ENCODE peak calls at places on chromosomes 12 and 14, in seven cellular contexts. K is K562, D is epithelial cell of esophagus, W is dorsolateral prefrontal cortex, L is uterus, E is activated B cell treated with CpG ODN at 0.5 μM for 24 hours, X is left lung. Y is an unnamed sample.

GRCh38 chr12:106192659-106193403 is 54.1 kb upstream of the NUAK1 start:
- DNase-seq in K (no peak), E (no peak), W (no peak), L (peak; percentile 28), D (no peak), X (no peak), Y (no peak)

GRCh38 chr14:91019673-91020072 is 40.8 kb downstream of the RPS6KA5 start:
- DNase-seq in E (no peak), K (no peak), X (no peak), W (no peak), L (no peak), D (peak; percentile 29), Y (no peak)

GRCh38 chr14:85531141-85531593 is 1.2 kb downstream of the FLRT2 start:
- DNase-seq in E (no peak), L (peak; percentile 32), W (no peak), D (peak; percentile 73), K (no peak), X (peak; percentile 72), Y (peak; percentile 85)

GRCh38 chr12:89863332-89863938 is 154.8 kb upstream of the ATP2B1 start:
- DNase-seq in L (no peak), E (no peak), X (no peak), D (no peak), K (no peak), W (peak; percentile 12), Y (no peak)

GRCh38 chr12:50325890-50326391 is 42.6 kb upstream of the LIMA1 start:
- DNase-seq in L (no peak), W (no peak), X (no peak), D (peak; percentile 30), E (no peak), K (no peak), Y (peak; percentile 67)

GRCh38 chr12:56932867-56933266 is 1.3 kb downstream of the SDR9C7 start:
- DNase-seq in D (peak; percentile 92), X (no peak), E (no peak), L (no peak), K (peak; percentile 40), W (no peak), Y (no peak)

GRCh38 chr14:66645716-66646115 is 137.8 kb downstream of the GPHN start:
- DNase-seq in L (no peak), D (peak; percentile 13), E (no peak), X (no peak), W (no peak), K (no peak), Y (no peak)

GRCh38 chr14:49770212-49770817 is 2.4 kb downstream of the KLHDC2 start:
- DNase-seq in K (peak; percentile 19), X (no peak), E (no peak), L (no peak), D (peak; percentile 5), W (no peak), Y (peak; percentile 18)

GRCh38 chr14:29548948-29549370 is 378.7 kb downstream of the PRKD1 start:
- DNase-seq in K (peak; percentile 59), X (no peak), D (peak; percentile 66), W (no peak), L (no peak), E (no peak), Y (peak; percentile 64)

GRCh38 chr12:25689996-25690501 is 137.0 kb upstream of the LMNTD1 start:
- DNase-seq in X (peak; percentile 72), K (no peak), E (no peak), W (no peak), L (no peak), D (peak; percentile 53), Y (peak; percentile 82)

GRCh38 chr12:22543246-22544037 is 900 bp downstream of the C2CD5 start:
- DNase-seq in D (peak; percentile 55), X (peak; percentile 89), W (peak; percentile 60), K (peak; percentile 68), L (peak; percentile 39), E (peak; percentile 49), Y (peak; percentile 35)

GRCh38 chr14:58587271-58587670 is 50.5 kb upstream of the DACT1 start:
- DNase-seq in D (no peak), W (no peak), L (no peak), E (no peak), K (no peak), X (no peak), Y (no peak)

GRCh38 chr14:102785598-102785963 is 8.3 kb downstream of the TRAF3 start:
- DNase-seq in L (no peak), X (no peak), E (no peak), K (no peak), D (no peak), W (no peak), Y (no peak)
- TF ChIP-seq CTCF in L (no peak), X (no peak), E (no peak), K (no peak), D (no peak), W (no peak), Y (no peak)

DNA sequence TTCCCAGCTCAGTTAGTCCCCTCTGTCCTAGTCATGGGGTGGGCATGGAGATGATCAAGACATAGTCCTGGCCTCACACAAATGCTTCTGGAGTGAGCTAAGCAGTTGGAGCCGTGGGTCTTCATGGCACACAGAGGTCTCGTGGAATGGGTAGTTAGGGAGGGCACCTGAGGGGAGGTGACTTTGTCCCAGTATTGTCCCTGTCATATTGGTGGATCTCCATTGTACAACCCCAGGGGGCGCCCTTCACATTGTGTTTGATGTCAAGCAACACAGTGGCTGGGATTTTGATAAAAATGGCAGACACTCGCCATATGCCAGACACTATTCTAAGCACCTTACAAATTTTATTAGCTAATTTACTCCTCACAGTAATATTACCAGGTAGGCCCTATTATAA is 175.4 kb upstream of the LHX5 start:
- DNase-seq in W (peak; percentile 44), L (no peak), E (no peak), X (no peak), D (no peak), K (peak; percentile 71), Y (peak; percentile 4)
- TF ChIP-seq CTCF in W (peak; percentile 25), L (no peak), E (no peak), X (no peak), D (no peak), K (peak; percentile 64), Y (no peak)

GRCh38 chr12:92096346-92097136 is 49.1 kb downstream of the BTG1 start:
- DNase-seq in K (no peak), E (no peak), W (no peak), X (no peak), D (no peak), L (no peak), Y (no peak)

GRCh38 chr12:92088802-92089201 is 56.8 kb downstream of the BTG1 start:
- DNase-seq in W (peak; percentile 57), K (no peak), L (no peak), E (no peak), D (no peak), X (no peak), Y (no peak)

GRCh38 chr12:92089559-92089958 is 56.1 kb downstream of the BTG1 start:
- DNase-seq in W (no peak), E (no peak), X (no peak), K (no peak), L (no peak), D (no peak), Y (no peak)

GRCh38 chr12:92098594-92099370 is 46.9 kb downstream of the BTG1 start:
- DNase-seq in D (no peak), E (no peak), X (no peak), W (no peak), L (no peak), K (no peak), Y (no peak)

GRCh38 chr12:92094751-92095161 is 50.9 kb downstream of the BTG1 start:
- DNase-seq in D (no peak), X (no peak), E (no peak), K (no peak), L (no peak), W (no peak), Y (no peak)
- TF ChIP-seq CTCF in D (no peak), X (no peak), E (no peak), K (no peak), L (no peak), W (no peak), Y (no peak)

DNA sequence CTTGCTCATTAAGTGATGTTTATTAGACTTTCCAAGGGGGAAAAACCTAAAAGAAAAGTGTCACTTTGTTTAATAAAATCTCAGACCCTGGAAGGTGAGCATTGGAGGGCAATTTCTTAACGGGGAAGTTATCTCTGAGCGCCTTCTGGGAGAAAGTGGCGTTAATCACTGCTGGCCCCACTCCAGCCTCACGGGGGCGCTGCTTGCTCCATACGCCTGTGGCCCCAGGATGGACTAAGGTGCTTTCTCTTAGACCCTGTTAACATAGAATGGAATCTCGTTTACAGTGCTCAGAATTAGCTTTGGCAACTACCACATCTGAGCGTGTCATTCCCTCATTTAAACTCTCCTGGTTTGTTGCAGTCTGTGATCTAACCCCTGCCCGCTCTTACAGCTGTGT is 16.4 kb upstream of the PRIMA1 start:
- DNase-seq in L (no peak), X (no peak), K (peak; percentile 21), D (no peak), E (no peak), W (no peak), Y (no peak)
- TF ChIP-seq CTCF in L (no peak), X (no peak), K (peak; percentile 65), D (no peak), E (no peak), W (no peak), Y (no peak)

DNA sequence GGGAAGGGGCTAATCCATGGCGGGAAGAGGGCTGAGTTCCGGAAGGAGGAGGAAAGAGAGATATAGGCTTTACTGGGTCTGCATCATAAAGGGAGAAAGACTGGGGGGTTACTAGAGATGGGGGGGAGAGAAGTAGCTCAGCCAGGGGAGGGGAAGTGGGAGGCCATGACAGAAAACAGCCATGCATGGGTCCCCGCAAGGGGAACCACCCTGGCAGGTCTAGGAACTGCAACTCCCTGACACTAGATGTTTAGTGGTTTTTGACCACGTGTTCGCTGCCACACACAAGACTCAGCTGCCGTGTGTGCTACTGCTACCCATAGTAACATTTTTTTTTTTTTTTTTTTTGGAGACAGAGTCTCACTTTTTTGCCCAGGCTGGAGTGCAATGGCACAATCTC is 145.0 kb downstream of the RIMBP2 start:
- DNase-seq in D (no peak), E (no peak), K (no peak), X (no peak), L (no peak), W (no peak), Y (no peak)
- TF ChIP-seq CTCF in D (no peak), E (no peak), K (no peak), X (no peak), L (no peak), W (no peak), Y (no peak)